ENCODE peak calls at places on chromosome 16, in five cellular contexts. E is psoas muscle, Q is neural progenitor cell, P is HCT116, I is adipocyte. Z is an unnamed sample.

GRCh38 chr16:3878610-3879009 is 1.9 kb downstream of the CREBBP start:
- DNase-seq in I (peak; percentile 55), P (no peak), Q (no peak), E (no peak), Z (no peak)

GRCh38 chr16:80570106-80570478 is 29.3 kb downstream of the DYNLRB2 start:
- DNase-seq in E (no peak), I (no peak), P (no peak), Q (no peak), Z (no peak)

GRCh38 chr16:46830417-46830901 is 521 bp downstream of the C16orf87 start:
- DNase-seq in E (peak; percentile 42), P (no peak), Q (peak; percentile 74), I (peak; percentile 69), Z (no peak)

GRCh38 chr16:81515281-81515680 is 70.7 kb downstream of the CMIP start:
- DNase-seq in E (no peak), P (no peak), I (no peak), Q (no peak), Z (no peak)

GRCh38 chr16:71796501-71796900 is 12.1 kb downstream of the AP1G1 start:
- DNase-seq in Q (no peak), P (no peak), E (no peak), I (peak; percentile 41), Z (no peak)

GRCh38 chr16:65295527-65295926 is 173.7 kb upstream of the CDH11 start:
- DNase-seq in I (no peak), E (no peak), Q (no peak), P (no peak), Z (no peak)

GRCh38 chr16:152141-153128 is at the start of gene HBZ:
- DNase-seq in I (no peak), E (no peak), P (no peak), Q (no peak), Z (no peak)

GRCh38 chr16:67504190-67505021 is 21.1 kb upstream of the AGRP start:
- DNase-seq in Q (no peak), P (no peak), E (peak; percentile 41), I (no peak), Z (no peak)

GRCh38 chr16:89072216-89073130 is 21.2 kb upstream of the ACSF3 start:
- DNase-seq in E (no peak), I (peak; percentile 88), Q (no peak), P (no peak), Z (no peak)

GRCh38 chr16:56862776-56863175 is 2.2 kb upstream of the SLC12A3 start:
- DNase-seq in E (no peak), Q (no peak), I (no peak), P (no peak), Z (peak; percentile 45)

GRCh38 chr16:27724491-27724878 is 174.5 kb downstream of the KATNIP start:
- DNase-seq in P (no peak), I (no peak), Q (no peak), E (no peak), Z (no peak)

GRCh38 chr16:1980770-1981087 is 540 bp downstream of the NOXO1 start:
- DNase-seq in I (no peak), E (no peak), Q (no peak), P (no peak), Z (no peak)

GRCh38 chr16:53080345-53081031 is 25.7 kb downstream of the CHD9 start:
- DNase-seq in Q (no peak), P (no peak), I (peak; percentile 95), E (peak; percentile 60), Z (no peak)

GRCh38 chr16:88437367-88437964 is 15.6 kb upstream of the ZFPM1 start:
- DNase-seq in E (no peak), Q (peak; percentile 87), P (peak; percentile 37), I (peak; percentile 59), Z (peak; percentile 55)

GRCh38 chr16:87333101-87333500 is 15.9 kb upstream of the C16orf95 start:
- DNase-seq in I (no peak), E (no peak), Q (no peak), P (no peak), Z (no peak)

GRCh38 chr16:27269300-27270150 is 953 bp upstream of the NSMCE1 start:
- DNase-seq in I (no peak), P (no peak), Q (no peak), E (no peak), Z (no peak)

GRCh38 chr16:56547120-56547948 is 17.5 kb upstream of the MT4 start:
- DNase-seq in P (no peak), E (no peak), Q (peak; percentile 90), I (no peak), Z (no peak)

GRCh38 chr16:3580271-3580670 is 3.1 kb upstream of the NLRC3 start:
- DNase-seq in Q (no peak), I (no peak), E (no peak), P (no peak), Z (peak; percentile 47)

GRCh38 chr16:1972490-1972877 is 631 bp downstream of the TBL3 start:
- DNase-seq in I (peak; percentile 52), E (no peak), P (no peak), Q (peak; percentile 50), Z (no peak)

DNA sequence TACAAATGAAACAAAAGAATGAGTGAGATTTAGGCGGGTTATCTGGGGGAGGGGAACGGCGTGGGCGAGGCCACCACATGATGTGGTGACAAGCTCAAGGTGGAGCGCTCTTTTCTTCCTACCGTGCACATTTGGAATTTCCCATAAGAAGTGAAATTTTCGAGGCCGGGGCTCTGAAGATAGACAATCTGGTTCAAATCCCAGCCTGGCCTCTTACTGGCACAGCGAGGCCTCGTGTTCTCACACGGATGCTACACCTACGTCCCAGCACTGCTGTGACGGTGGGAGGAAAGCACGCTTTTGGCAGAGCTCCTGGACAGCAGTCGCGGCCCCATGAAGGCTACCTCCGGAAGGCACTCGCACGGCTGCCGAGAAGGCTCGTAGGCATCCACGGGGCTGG is 25.2 kb downstream of the ZDHHC7 start:
- DNase-seq in E (no peak), P (no peak), Q (no peak), I (no peak), Z (no peak)
- H3K36me3 ChIP-seq in E (peaks cover 61% of the 10 kb centered on the region), P (peaks cover 52% of the 10 kb centered on the region), Q (no peaks in the 10 kb centered on the region), I (peaks cover 65% of the 10 kb centered on the region), Z (no peaks in the 10 kb centered on the region)

GRCh38 chr16:83913234-83913633 is 14.3 kb downstream of the MLYCD start:
- DNase-seq in P (no peak), E (peak; percentile 79), I (no peak), Q (peak; percentile 41), Z (no peak)

GRCh38 chr16:83917152-83918120 is 18.5 kb downstream of the MLYCD start:
- DNase-seq in P (no peak), Q (no peak), I (no peak), E (no peak), Z (no peak)

GRCh38 chr16:83914091-83914710 is 15.3 kb downstream of the MLYCD start:
- DNase-seq in Q (no peak), P (no peak), E (no peak), I (no peak), Z (no peak)

GRCh38 chr16:83915081-83915480 is 16.2 kb downstream of the MLYCD start:
- DNase-seq in Q (no peak), E (no peak), I (no peak), P (no peak), Z (no peak)

GRCh38 chr16:83915491-83915890 is 16.6 kb downstream of the MLYCD start:
- DNase-seq in P (no peak), Q (no peak), E (no peak), I (no peak), Z (no peak)
- H3K36me3 ChIP-seq in P (peaks cover 8% of the 10 kb centered on the region), Q (no peaks in the 10 kb centered on the region), E (peaks cover 77% of the 10 kb centered on the region), I (peaks cover 88% of the 10 kb centered on the region), Z (peaks cover 7% of the 10 kb centered on the region)

GRCh38 chr16:69313469-69313868 is 2.3 kb downstream of the VPS4A start:
- DNase-seq in I (no peak), Q (no peak), P (no peak), E (no peak), Z (no peak)
- H3K36me3 ChIP-seq in I (peaks cover 36% of the 10 kb centered on the region), Q (no peaks in the 10 kb centered on the region), P (peaks cover 29% of the 10 kb centered on the region), E (peaks cover 46% of the 10 kb centered on the region), Z (no peaks in the 10 kb centered on the region)

GRCh38 chr16:11759997-11760396 is 17.3 kb upstream of the TXNDC11 start:
- DNase-seq in P (no peak), E (no peak), Q (no peak), I (no peak), Z (no peak)
- H3K36me3 ChIP-seq in P (peaks cover 28% of the 10 kb centered on the region), E (peaks cover 100% of the 10 kb centered on the region), Q (peaks cover 25% of the 10 kb centered on the region), I (peaks cover 88% of the 10 kb centered on the region), Z (peaks cover 74% of the 10 kb centered on the region)